ENCODE peak calls at places on chromosomes 2 and 18, in seven cellular contexts. One of them, this sample, is unnamed.

GRCh38 chr2:44715671-44716077 is 225.8 kb upstream of the SIX3 start:
- DNase-seq in NAMALWA: no peak
- DNase-seq in hippocampal formation: peak
- DNase-seq in stomach: no peak
- DNase-seq in NCI-H2081: peak
- DNase-seq in GM06990: no peak
- DNase-seq in HAP-1: peak
- DNase-seq in this sample: peak

GRCh38 chr2:231933916-231934401 is 7.8 kb upstream of the NPPC start:
- DNase-seq in NAMALWA: peak
- DNase-seq in hippocampal formation: no peak
- DNase-seq in stomach: peak
- DNase-seq in NCI-H2081: no peak
- DNase-seq in GM06990: no peak
- DNase-seq in HAP-1: no peak
- DNase-seq in this sample: peak

GRCh38 chr2:85503611-85504433 is 35.1 kb upstream of the MAT2A start:
- DNase-seq in NAMALWA: no peak
- DNase-seq in hippocampal formation: no peak
- DNase-seq in stomach: no peak
- DNase-seq in NCI-H2081: no peak
- DNase-seq in GM06990: no peak
- DNase-seq in HAP-1: no peak
- DNase-seq in this sample: no peak

GRCh38 chr2:240347373-240347940 is 88.0 kb upstream of the GPC1 start:
- DNase-seq in NAMALWA: no peak
- DNase-seq in hippocampal formation: no peak
- DNase-seq in stomach: no peak
- DNase-seq in NCI-H2081: no peak
- DNase-seq in GM06990: no peak
- DNase-seq in HAP-1: no peak
- DNase-seq in this sample: no peak

GRCh38 chr2:219870023-219870422 is 242.6 kb downstream of the SLC4A3 start:
- DNase-seq in NAMALWA: no peak
- DNase-seq in hippocampal formation: no peak
- DNase-seq in stomach: no peak
- DNase-seq in NCI-H2081: no peak
- DNase-seq in GM06990: no peak
- DNase-seq in HAP-1: no peak
- DNase-seq in this sample: no peak

GRCh38 chr2:157150747-157151146 is 106.8 kb upstream of the GALNT5 start:
- DNase-seq in NAMALWA: no peak
- DNase-seq in hippocampal formation: no peak
- DNase-seq in stomach: no peak
- DNase-seq in NCI-H2081: no peak
- DNase-seq in GM06990: peak
- DNase-seq in HAP-1: no peak
- DNase-seq in this sample: peak

GRCh38 chr2:28404086-28404485 is 11.4 kb downstream of the FOSL2 start:
- DNase-seq in NAMALWA: no peak
- DNase-seq in hippocampal formation: no peak
- DNase-seq in stomach: no peak
- DNase-seq in NCI-H2081: no peak
- DNase-seq in GM06990: no peak
- DNase-seq in HAP-1: no peak
- DNase-seq in this sample: no peak

GRCh38 chr18:49100226-49100968 is 149.6 kb upstream of the SMAD7 start:
- DNase-seq in NAMALWA: no peak
- DNase-seq in hippocampal formation: no peak
- DNase-seq in stomach: no peak
- DNase-seq in NCI-H2081: no peak
- DNase-seq in GM06990: no peak
- DNase-seq in HAP-1: peak
- DNase-seq in this sample: no peak

GRCh38 chr2:4336855-4337254 is 633.5 kb downstream of the DCDC2C start:
- DNase-seq in NAMALWA: no peak
- DNase-seq in hippocampal formation: no peak
- DNase-seq in stomach: no peak
- DNase-seq in NCI-H2081: no peak
- DNase-seq in GM06990: no peak
- DNase-seq in HAP-1: no peak
- DNase-seq in this sample: no peak

GRCh38 chr2:172404824-172405223 is 22.6 kb upstream of the ITGA6 start:
- DNase-seq in NAMALWA: no peak
- DNase-seq in hippocampal formation: no peak
- DNase-seq in stomach: no peak
- DNase-seq in NCI-H2081: no peak
- DNase-seq in GM06990: no peak
- DNase-seq in HAP-1: peak
- DNase-seq in this sample: no peak

GRCh38 chr2:138922973-138923563 is 142.9 kb upstream of the NXPH2 start:
- DNase-seq in NAMALWA: peak
- DNase-seq in hippocampal formation: peak
- DNase-seq in stomach: no peak
- DNase-seq in NCI-H2081: peak
- DNase-seq in GM06990: no peak
- DNase-seq in HAP-1: no peak
- DNase-seq in this sample: no peak

GRCh38 chr2:96115631-96116423 is 544 bp downstream of the ADRA2B start:
- DNase-seq in NAMALWA: no peak
- DNase-seq in hippocampal formation: no peak
- DNase-seq in stomach: no peak
- DNase-seq in NCI-H2081: no peak
- DNase-seq in GM06990: no peak
- DNase-seq in HAP-1: no peak
- DNase-seq in this sample: no peak

GRCh38 chr2:210167227-210167626 is 4.0 kb downstream of the KANSL1L start:
- DNase-seq in NAMALWA: no peak
- DNase-seq in hippocampal formation: no peak
- DNase-seq in stomach: no peak
- DNase-seq in NCI-H2081: no peak
- DNase-seq in GM06990: no peak
- DNase-seq in HAP-1: no peak
- DNase-seq in this sample: no peak

GRCh38 chr2:85539361-85540130 is 578 bp downstream of the MAT2A start:
- DNase-seq in NAMALWA: peak
- DNase-seq in hippocampal formation: peak
- DNase-seq in stomach: peak
- DNase-seq in NCI-H2081: peak
- DNase-seq in GM06990: peak
- DNase-seq in HAP-1: peak
- DNase-seq in this sample: peak

GRCh38 chr2:46824611-46825010 is 91.0 kb downstream of the MCFD2 start:
- DNase-seq in NAMALWA: no peak
- DNase-seq in hippocampal formation: no peak
- DNase-seq in stomach: no peak
- DNase-seq in NCI-H2081: no peak
- DNase-seq in GM06990: no peak
- DNase-seq in HAP-1: no peak
- DNase-seq in this sample: no peak

GRCh38 chr2:141348481-141348880 is 782.3 kb downstream of the LRP1B start:
- DNase-seq in NAMALWA: no peak
- DNase-seq in hippocampal formation: no peak
- DNase-seq in stomach: no peak
- DNase-seq in NCI-H2081: no peak
- DNase-seq in GM06990: no peak
- DNase-seq in HAP-1: no peak
- DNase-seq in this sample: no peak

GRCh38 chr18:40852406-40852805 is 1102.6 kb upstream of the PIK3C3 start:
- DNase-seq in NAMALWA: no peak
- DNase-seq in hippocampal formation: no peak
- DNase-seq in stomach: no peak
- DNase-seq in NCI-H2081: no peak
- DNase-seq in GM06990: no peak
- DNase-seq in HAP-1: no peak
- DNase-seq in this sample: no peak

GRCh38 chr2:237165405-237166276 is 80.0 kb downstream of the COPS8 start:
- DNase-seq in NAMALWA: no peak
- DNase-seq in hippocampal formation: no peak
- DNase-seq in stomach: no peak
- DNase-seq in NCI-H2081: no peak
- DNase-seq in GM06990: no peak
- DNase-seq in HAP-1: no peak
- DNase-seq in this sample: peak